ENCODE peak calls at places on chromosome 16, in ten cellular contexts. I is left lung, L is astrocyte of the spinal cord, K is heart right ventricle, U is fibroblast of mammary gland, D is endothelial cell of umbilical vein, B is astrocyte, Y is upper lobe of right lung, Q is foreskin fibroblast, J is BJ. S is an unnamed sample.

GRCh38 chr16:69610356-69610755 is 44.6 kb downstream of the NFAT5 start:
- DNase-seq in I (no peak), L (no peak), K (no peak), U (no peak), D (no peak), B (peak; percentile 46), Y (no peak), Q (no peak), J (no peak), S (no peak)

GRCh38 chr16:17538942-17539341 is 68.2 kb upstream of the XYLT1 start:
- DNase-seq in I (no peak), L (no peak), K (no peak), U (peak; percentile 44), D (no peak), B (peak; percentile 72), Y (no peak), Q (no peak), J (no peak), S (no peak)

GRCh38 chr16:14399397-14400284 is 230.4 kb downstream of the PARN start:
- DNase-seq in I (no peak), L (peak; percentile 87), K (peak; percentile 29), U (peak; percentile 83), D (peak; percentile 34), B (peak; percentile 78), Y (no peak), Q (peak; percentile 93), J (peak; percentile 59), S (peak; percentile 59)

GRCh38 chr16:35149550-35149949 is 1690.1 kb downstream of the TP53TG3F start:
- DNase-seq in I (no peak), L (no peak), K (no peak), U (no peak), D (no peak), B (no peak), Y (no peak), Q (no peak), J (no peak), S (no peak)

GRCh38 chr16:71429581-71429980 is 12.3 kb downstream of the TLE7 start:
- DNase-seq in I (no peak), L (no peak), K (no peak), U (no peak), D (no peak), B (no peak), Y (no peak), Q (no peak), J (no peak), S (no peak)

GRCh38 chr16:12092347-12092882 is 115.9 kb downstream of the SNX29 start:
- DNase-seq in I (peak; percentile 50), L (peak; percentile 92), K (no peak), U (peak; percentile 94), D (peak; percentile 47), B (peak; percentile 94), Y (peak; percentile 28), Q (peak; percentile 96), J (peak; percentile 72), S (peak; percentile 20)

GRCh38 chr16:89193021-89193575 is 7.2 kb downstream of the SLC22A31 start:
- DNase-seq in I (peak; percentile 92), L (peak; percentile 75), K (peak; percentile 46), U (peak; percentile 91), D (peak; percentile 79), B (peak; percentile 84), Y (peak; percentile 93), Q (peak; percentile 91), J (no peak), S (peak; percentile 27)

GRCh38 chr16:10831899-10832886 is 13.6 kb upstream of the TVP23A start:
- DNase-seq in I (no peak), L (no peak), K (no peak), U (no peak), D (no peak), B (no peak), Y (peak; percentile 48), Q (peak; percentile 26), J (no peak), S (no peak)

GRCh38 chr16:6019490-6019991 is 921.9 kb upstream of the EEF2KMT start:
- DNase-seq in I (no peak), L (no peak), K (no peak), U (no peak), D (no peak), B (no peak), Y (no peak), Q (no peak), J (no peak), S (no peak)
- TF ChIP-seq CTCF in I (no peak), L (no peak), K (no peak), U (no peak), D (no peak), B (no peak), Y (no peak), Q (no peak), J (no peak), S (no peak)

GRCh38 chr16:228917-229730 is at the start of gene LUC7L:
- DNase-seq in I (peak; percentile 89), L (peak; percentile 90), K (peak; percentile 89), U (peak; percentile 77), D (peak; percentile 92), B (peak; percentile 75), Y (peak; percentile 94), Q (peak; percentile 94), J (no peak), S (peak; percentile 68)

GRCh38 chr16:239948-240277 is 5.3 kb downstream of the FAM234A start:
- DNase-seq in I (no peak), L (no peak), K (no peak), U (peak; percentile 39), D (no peak), B (no peak), Y (no peak), Q (peak; percentile 59), J (no peak), S (no peak)

GRCh38 chr16:229731-230281 is 557 bp upstream of the LUC7L start:
- DNase-seq in I (no peak), L (no peak), K (no peak), U (no peak), D (no peak), B (no peak), Y (no peak), Q (no peak), J (no peak), S (no peak)

GRCh38 chr16:230949-231348 is 1.7 kb upstream of the LUC7L start:
- DNase-seq in I (no peak), L (no peak), K (no peak), U (no peak), D (no peak), B (no peak), Y (no peak), Q (no peak), J (no peak), S (no peak)

GRCh38 chr16:234468-235305 is at the start of gene FAM234A:
- DNase-seq in I (peak; percentile 94), L (peak; percentile 87), K (peak; percentile 94), U (peak; percentile 32), D (peak; percentile 88), B (peak; percentile 87), Y (peak; percentile 97), Q (peak; percentile 97), J (peak; percentile 47), S (peak; percentile 74)
- TF ChIP-seq CTCF in I (no peak), L (peak; percentile 46), K (peak; percentile 66), U (peak; percentile 15), D (peak; percentile 37), B (peak; percentile 25), Y (peak; percentile 44), Q (peak; percentile 42), J (peak; percentile 49), S (peak; percentile 63)

DNA sequence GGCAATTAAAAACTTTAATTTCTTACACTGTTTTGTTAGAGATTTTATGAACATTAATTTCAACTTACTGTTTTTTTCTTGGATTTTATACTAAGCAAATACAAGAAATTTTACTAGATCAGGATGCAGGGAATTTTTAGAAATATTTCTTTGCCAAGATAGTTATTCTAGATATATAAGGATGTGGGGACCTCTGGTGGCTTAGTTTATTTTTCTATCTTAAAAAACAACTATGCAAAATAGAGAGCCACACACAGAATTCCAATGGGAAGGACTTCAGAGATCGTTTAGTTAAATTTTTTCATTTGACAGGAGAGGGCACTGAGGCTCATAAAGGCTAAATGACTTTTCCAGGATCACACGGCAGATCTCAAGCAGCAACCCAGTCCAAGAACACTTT is 23.0 kb upstream of the CAPNS2 start:
- DNase-seq in I (no peak), L (peak; percentile 60), K (no peak), U (peak; percentile 63), D (peak; percentile 47), B (no peak), Y (no peak), Q (peak; percentile 66), J (no peak), S (peak; percentile 34)
- TF ChIP-seq CTCF in I (no peak), L (peak; percentile 4), K (peak; percentile 56), U (peak; percentile 31), D (no peak), B (peak; percentile 22), Y (peak; percentile 42), Q (peak; percentile 21), J (peak; percentile 29), S (no peak)

DNA sequence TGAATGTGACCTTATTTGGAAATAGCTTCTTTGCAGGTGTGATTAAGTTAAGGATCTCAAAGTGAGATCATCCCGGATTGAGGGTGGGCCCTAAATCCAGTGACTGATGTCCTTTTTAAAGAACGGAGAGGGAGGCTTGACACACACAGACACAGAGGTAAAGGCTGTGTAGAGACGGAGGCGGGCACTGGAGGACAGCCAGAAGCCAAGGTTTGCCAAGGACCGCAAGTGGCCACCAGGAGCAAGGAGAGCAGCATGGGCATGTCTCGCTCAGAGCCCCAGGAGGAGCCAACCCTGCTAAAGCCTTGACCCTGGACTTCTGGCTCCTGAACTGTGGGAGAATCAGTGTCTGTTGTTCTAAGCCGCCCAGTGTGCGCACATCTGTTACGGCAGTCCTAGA is 15.4 kb downstream of the CNGB1 start:
- DNase-seq in I (peak; percentile 70), L (no peak), K (no peak), U (no peak), D (no peak), B (no peak), Y (peak; percentile 84), Q (no peak), J (no peak), S (peak; percentile 80)
- TF ChIP-seq CTCF in I (peak; percentile 17), L (no peak), K (no peak), U (no peak), D (no peak), B (no peak), Y (peak; percentile 16), Q (no peak), J (no peak), S (peak; percentile 55)

GRCh38 chr16:4517812-4518211 is 20.8 kb downstream of the CDIP1 start:
- DNase-seq in I (no peak), L (peak; percentile 43), K (no peak), U (peak; percentile 38), D (peak; percentile 66), B (no peak), Y (peak; percentile 57), Q (peak; percentile 68), J (no peak), S (no peak)
- TF ChIP-seq CTCF in I (no peak), L (peak; percentile 75), K (peak; percentile 57), U (peak; percentile 49), D (peak; percentile 64), B (peak; percentile 58), Y (peak; percentile 55), Q (peak; percentile 43), J (peak; percentile 63), S (peak; percentile 77)

GRCh38 chr16:2770057-2770780 is 6.9 kb downstream of the ELOB start:
- DNase-seq in I (no peak), L (no peak), K (no peak), U (no peak), D (no peak), B (no peak), Y (peak; percentile 63), Q (no peak), J (no peak), S (no peak)
- TF ChIP-seq CTCF in I (no peak), L (peak; percentile 7), K (no peak), U (no peak), D (no peak), B (no peak), Y (no peak), Q (no peak), J (peak; percentile 3), S (peak; percentile 9)

GRCh38 chr16:68310441-68311315 is at the start of the genes PRMT7 and SLC7A6OS:
- DNase-seq in I (peak; percentile 94), L (peak; percentile 90), K (peak; percentile 90), U (peak; percentile 83), D (peak; percentile 95), B (peak; percentile 79), Y (peak; percentile 95), Q (peak; percentile 97), J (no peak), S (peak; percentile 84)
- TF ChIP-seq CTCF in I (peak; percentile 31), L (peak; percentile 10), K (peak; percentile 67), U (no peak), D (no peak), B (no peak), Y (peak; percentile 37), Q (no peak), J (peak; percentile 32), S (peak; percentile 10)